ENCODE peak calls at places on chromosomes 5 and 9, in seven cellular contexts. F is IMR-90; Q is SJSA1; V is adipocyte; H is aorta; R is CD4-positive, CD25-positive, alpha-beta regulatory T cell; Y is colonic mucosa. P is an unnamed sample.

GRCh38 chr9:32378496-32378895 is 5.9 kb upstream of the ACO1 start:
- DNase-seq in H (no peak), Q (no peak), F (peak), V (peak), Y (peak), R (peak), P (peak)

GRCh38 chr9:130919559-130920145 is 19.4 kb downstream of the FIBCD1 start:
- DNase-seq in V (no peak), F (no peak), H (no peak), Y (no peak), R (no peak), Q (no peak), P (no peak)

GRCh38 chr9:16484744-16485143 is 385.7 kb downstream of the BNC2 start:
- DNase-seq in F (peak), H (no peak), Q (no peak), V (peak), Y (no peak), R (no peak), P (no peak)

GRCh38 chr5:34450338-34450737 is 205.8 kb upstream of the RAI14 start:
- DNase-seq in V (no peak), Y (no peak), Q (no peak), F (no peak), H (no peak), R (no peak), P (no peak)

GRCh38 chr5:167530548-167530947 is 760.9 kb upstream of the WWC1 start:
- DNase-seq in R (no peak), Y (no peak), H (no peak), Q (no peak), F (no peak), V (no peak), P (no peak)

GRCh38 chr5:60196382-60197113 is 303.0 kb upstream of the PDE4D start:
- DNase-seq in Q (peak), H (peak), Y (no peak), V (peak), R (no peak), F (peak), P (no peak)

GRCh38 chr5:32342656-32343055 is 29.9 kb upstream of the MTMR12 start:
- DNase-seq in V (no peak), R (no peak), F (no peak), Y (no peak), H (no peak), Q (no peak), P (no peak)

GRCh38 chr9:11319477-11320060 is 706.8 kb upstream of the PTPRD start:
- DNase-seq in V (peak), H (no peak), Q (no peak), Y (no peak), F (no peak), R (no peak), P (peak)

GRCh38 chr5:134145061-134145757 is 30.7 kb downstream of the TCF7 start:
- DNase-seq in F (no peak), Q (peak), R (no peak), V (no peak), H (no peak), Y (peak), P (no peak)

GRCh38 chr5:78889759-78890158 is 95.4 kb downstream of the ARSB start:
- DNase-seq in Y (no peak), V (peak), F (peak), R (no peak), Q (no peak), H (no peak), P (no peak)

GRCh38 chr5:36389245-36389644 is 87.5 kb upstream of the RANBP3L start:
- DNase-seq in V (no peak), Y (no peak), H (no peak), Q (no peak), R (no peak), F (no peak), P (no peak)

GRCh38 chr5:119290161-119290569 is 65.7 kb upstream of the TNFAIP8 start:
- DNase-seq in F (peak), Q (no peak), R (no peak), Y (no peak), H (no peak), V (no peak), P (peak)

GRCh38 chr9:128375865-128376264 is 4.7 kb downstream of the URM1 start:
- DNase-seq in F (no peak), R (no peak), H (no peak), Q (no peak), V (peak), Y (no peak), P (no peak)

GRCh38 chr5:60841361-60841760 is 2.7 kb downstream of the ELOVL7 start:
- DNase-seq in R (no peak), Y (no peak), F (no peak), V (no peak), H (no peak), Q (no peak), P (no peak)

GRCh38 chr9:88197016-88197415 is 58.7 kb upstream of the SPATA31C2 start:
- DNase-seq in Y (no peak), R (no peak), V (peak), Q (no peak), F (peak), H (no peak), P (no peak)

GRCh38 chr5:167684251-167684650 is 607.2 kb upstream of the WWC1 start:
- DNase-seq in F (peak), V (no peak), H (no peak), R (no peak), Y (no peak), Q (no peak), P (no peak)

GRCh38 chr9:132494857-132495256 is 84.8 kb downstream of the CFAP77 start:
- DNase-seq in R (no peak), H (no peak), V (peak), Q (no peak), F (no peak), Y (no peak), P (no peak)

GRCh38 chr9:16515879-16516289 is 354.6 kb downstream of the BNC2 start:
- DNase-seq in F (peak), R (no peak), H (no peak), Y (no peak), V (peak), Q (no peak), P (no peak)

GRCh38 chr9:19271081-19271480 is 40.6 kb downstream of the DENND4C start:
- DNase-seq in F (no peak), R (no peak), Q (no peak), H (no peak), V (no peak), Y (no peak), P (no peak)

GRCh38 chr5:6729400-6730310 is 16.4 kb downstream of the TENT4A start:
- DNase-seq in H (no peak), R (peak), Y (no peak), Q (no peak), F (no peak), V (no peak), P (peak)

GRCh38 chr9:91771027-91771426 is 179.0 kb downstream of the ROR2 start:
- DNase-seq in R (no peak), V (peak), Y (peak), Q (peak), H (no peak), F (peak), P (no peak)

GRCh38 chr9:137753192-137753765 is 124.3 kb upstream of the CACNA1B start:
- DNase-seq in F (no peak), Q (no peak), V (no peak), R (no peak), Y (no peak), H (no peak), P (no peak)

GRCh38 chr5:148920646-148921288 is 94.4 kb downstream of the ADRB2 start:
- DNase-seq in Y (no peak), H (no peak), V (no peak), F (no peak), R (no peak), Q (no peak), P (no peak)

GRCh38 chr5:148921350-148921749 is 94.9 kb downstream of the ADRB2 start:
- DNase-seq in R (no peak), H (no peak), Y (no peak), Q (no peak), V (no peak), F (no peak), P (no peak)

GRCh38 chr5:148923023-148923422 is 96.6 kb downstream of the ADRB2 start:
- DNase-seq in Q (peak), R (no peak), Y (no peak), H (no peak), V (no peak), F (no peak), P (no peak)

GRCh38 chr5:148924817-148925216 is 98.4 kb downstream of the ADRB2 start:
- DNase-seq in Y (peak), R (no peak), V (no peak), F (no peak), Q (peak), H (no peak), P (no peak)

GRCh38 chr5:148922606-148923005 is 96.2 kb downstream of the ADRB2 start:
- DNase-seq in H (no peak), Y (no peak), F (peak), Q (peak), R (no peak), V (no peak), P (no peak)
- H3K4me3 ChIP-seq in H (no peak), Y (no peak), F (no peak), Q (no peak), R (no peak), V (no peak), P (no peak)

GRCh38 chr9:35102465-35102768 is 514 bp downstream of the STOML2 start:
- DNase-seq in V (peak), F (peak), R (no peak), Q (no peak), H (peak), Y (no peak), P (no peak)

GRCh38 chr9:35105126-35105525 is 2.2 kb upstream of the STOML2 start:
- DNase-seq in R (no peak), Q (no peak), H (no peak), Y (no peak), V (no peak), F (no peak), P (no peak)

GRCh38 chr9:35102769-35103659 is at the start of gene STOML2:
- DNase-seq in F (peak), H (peak), Y (peak), V (peak), Q (peak), R (peak), P (peak)

GRCh38 chr9:35104586-35104985 is 1.7 kb upstream of the STOML2 start:
- DNase-seq in Y (no peak), R (no peak), Q (no peak), H (no peak), V (no peak), F (no peak), P (no peak)

GRCh38 chr9:35103660-35104191 is 795 bp upstream of the STOML2 start:
- DNase-seq in R (no peak), Q (no peak), Y (no peak), H (peak), V (no peak), F (no peak), P (no peak)
- H3K4me3 ChIP-seq in R (peak), Q (peak), Y (peak), H (no peak), V (peak), F (no peak), P (peak)

GRCh38 chr5:125486634-125487033 is 740.2 kb upstream of the ZNF608 start:
- DNase-seq in H (no peak), Q (peak), F (peak), R (no peak), V (peak), Y (no peak), P (no peak)

GRCh38 chr5:125483609-125484008 is 737.2 kb upstream of the ZNF608 start:
- DNase-seq in Q (no peak), V (no peak), R (no peak), H (no peak), Y (no peak), F (no peak), P (no peak)

GRCh38 chr5:125487231-125487630 is 740.8 kb upstream of the ZNF608 start:
- DNase-seq in R (no peak), H (no peak), F (peak), Y (no peak), Q (no peak), V (peak), P (no peak)

GRCh38 chr5:125484272-125485002 is 738.0 kb upstream of the ZNF608 start:
- DNase-seq in F (peak), H (peak), V (peak), Y (peak), Q (peak), R (no peak), P (no peak)

GRCh38 chr5:125485003-125485641 is 738.7 kb upstream of the ZNF608 start:
- DNase-seq in Y (peak), H (no peak), Q (peak), F (peak), R (no peak), V (peak), P (no peak)
- H3K4me3 ChIP-seq in Y (no peak), H (no peak), Q (no peak), F (peak), R (no peak), V (peak), P (no peak)

DNA sequence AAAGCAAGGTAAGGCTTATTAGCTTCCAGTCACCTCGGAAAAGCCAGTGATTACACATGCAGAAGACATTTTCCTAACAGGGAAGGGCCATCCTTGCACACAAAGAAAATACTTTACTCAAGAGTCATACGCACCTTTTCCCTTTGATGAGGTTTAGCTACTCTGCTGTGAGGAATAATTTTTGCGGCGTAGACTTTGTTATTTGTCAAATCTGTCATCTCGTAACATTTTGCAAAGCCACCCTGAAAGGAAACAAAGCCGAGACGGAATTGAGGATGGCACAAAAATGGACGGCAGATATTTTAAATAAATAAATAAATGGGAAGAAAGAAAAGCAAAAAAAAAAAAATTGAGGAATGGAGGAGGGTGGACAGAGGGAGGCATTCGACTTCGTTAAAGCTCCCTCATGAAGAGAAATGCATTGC is 1.0 kb downstream of the PLK2 start:
- DNase-seq in F (no peak), V (peak), H (no peak), Q (no peak), R (no peak), Y (no peak), P (no peak)
- H3K4me3 ChIP-seq in F (peak), V (peak), H (peak), Q (peak), R (peak), Y (peak), P (no peak)

DNA sequence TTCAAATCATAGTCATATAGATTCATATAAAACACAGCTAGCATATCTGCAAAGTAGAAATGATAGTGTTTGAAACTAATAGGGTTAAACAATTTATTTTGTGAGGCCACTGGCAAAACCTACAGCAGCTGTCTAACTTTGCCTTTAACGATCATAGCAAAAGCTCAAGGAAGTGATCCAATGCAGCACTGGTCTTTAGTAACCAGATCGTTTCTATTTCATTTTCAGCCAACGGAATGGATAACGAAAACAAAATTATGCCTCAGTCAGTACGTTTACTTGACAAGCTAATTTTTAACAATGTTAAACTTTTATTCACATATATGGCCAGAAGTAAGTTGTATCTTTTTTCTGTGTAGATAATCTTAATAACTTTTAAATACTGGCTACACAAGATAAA is 17.7 kb downstream of the MLLT3 start:
- DNase-seq in Q (no peak), V (peak), F (peak), H (no peak), Y (no peak), R (peak), P (no peak)
- H3K4me3 ChIP-seq in Q (peak), V (peak), F (peak), H (no peak), Y (no peak), R (peak), P (no peak)

DNA sequence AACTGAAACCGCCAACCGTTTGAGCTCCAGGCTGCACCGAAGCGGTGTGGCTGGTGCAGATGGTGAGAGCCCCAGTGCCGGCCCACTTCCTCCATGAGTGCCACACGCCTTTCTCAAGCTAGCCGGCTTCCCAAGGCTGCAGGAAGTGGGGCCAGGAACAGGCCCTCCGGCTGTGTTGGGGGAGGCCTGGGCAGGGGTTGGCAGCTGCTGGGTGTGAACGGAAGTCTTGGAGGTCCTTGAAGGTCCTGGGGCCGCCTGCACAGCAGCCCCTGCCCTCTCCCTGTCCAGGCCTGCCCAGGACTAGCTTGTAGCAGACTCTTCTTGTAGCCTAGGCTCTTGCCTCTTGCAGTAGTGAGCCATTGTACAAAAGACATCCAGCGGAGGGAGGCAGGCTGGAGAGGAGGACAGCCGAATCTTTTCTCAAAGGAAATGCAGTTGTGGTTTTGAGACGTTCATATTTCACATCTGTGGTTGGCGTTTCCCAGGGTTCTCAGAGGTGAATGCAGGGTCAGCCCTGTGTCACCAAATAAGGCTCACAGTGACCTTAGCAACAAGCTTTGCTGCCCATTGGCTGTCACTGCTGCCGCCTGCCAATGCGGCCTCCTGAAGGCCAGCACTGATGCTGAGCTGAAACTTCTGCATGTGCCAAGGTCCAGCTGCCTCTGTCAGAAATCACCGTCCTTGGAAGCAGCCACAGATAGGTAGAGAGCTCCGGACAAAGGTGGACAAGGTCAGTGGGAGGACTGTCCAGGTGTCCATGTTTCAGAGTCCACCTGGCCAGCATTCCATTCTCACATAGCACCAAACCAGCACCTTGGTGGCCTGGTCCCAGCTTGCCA is 23.9 kb downstream of the IRF1 start:
- DNase-seq in R (peak), F (peak), Q (peak), V (no peak), H (peak), Y (no peak), P (peak)
- H3K4me3 ChIP-seq in R (peak), F (no peak), Q (no peak), V (no peak), H (no peak), Y (no peak), P (peak)

GRCh38 chr9:135074354-135075233 is 12.9 kb upstream of the OLFM1 start:
- DNase-seq in R (no peak), Q (peak), V (no peak), Y (no peak), F (no peak), H (no peak), P (no peak)
- H3K4me3 ChIP-seq in R (no peak), Q (no peak), V (peak), Y (peak), F (no peak), H (peak), P (no peak)

GRCh38 chr9:120711354-120711753 is 2.9 kb downstream of the MEGF9 start:
- DNase-seq in Y (no peak), R (no peak), V (peak), Q (no peak), F (no peak), H (no peak), P (no peak)

GRCh38 chr9:120711841-120712538 is 2.3 kb downstream of the MEGF9 start:
- DNase-seq in F (no peak), Q (no peak), V (no peak), Y (no peak), H (no peak), R (no peak), P (no peak)

GRCh38 chr9:120712539-120713031 is 1.7 kb downstream of the MEGF9 start:
- DNase-seq in V (no peak), R (no peak), F (no peak), Q (no peak), H (no peak), Y (no peak), P (no peak)

GRCh38 chr9:120708526-120709224 is 5.6 kb downstream of the MEGF9 start:
- DNase-seq in V (peak), F (peak), Y (no peak), R (no peak), Q (no peak), H (no peak), P (no peak)

GRCh38 chr9:120710110-120710981 is 3.9 kb downstream of the MEGF9 start:
- DNase-seq in R (peak), Q (no peak), F (peak), Y (no peak), V (peak), H (no peak), P (no peak)
- H3K4me3 ChIP-seq in R (peak), Q (no peak), F (no peak), Y (peak), V (peak), H (no peak), P (no peak)

GRCh38 chr5:1540166-1540565 is 16.4 kb upstream of the LPCAT1 start:
- DNase-seq in F (no peak), R (no peak), V (no peak), Y (no peak), H (peak), Q (peak), P (no peak)
- H3K4me3 ChIP-seq in F (no peak), R (no peak), V (no peak), Y (no peak), H (no peak), Q (no peak), P (no peak)

GRCh38 chr5:72921886-72922285 is 34.0 kb upstream of the FCHO2 start:
- DNase-seq in F (no peak), V (no peak), R (no peak), H (no peak), Y (no peak), Q (no peak), P (no peak)

GRCh38 chr5:72920690-72921089 is 35.2 kb upstream of the FCHO2 start:
- DNase-seq in R (no peak), F (peak), Y (no peak), V (peak), Q (no peak), H (no peak), P (no peak)

GRCh38 chr5:72921103-72921502 is 34.7 kb upstream of the FCHO2 start:
- DNase-seq in H (no peak), V (no peak), Y (no peak), F (no peak), Q (no peak), R (no peak), P (no peak)

DNA sequence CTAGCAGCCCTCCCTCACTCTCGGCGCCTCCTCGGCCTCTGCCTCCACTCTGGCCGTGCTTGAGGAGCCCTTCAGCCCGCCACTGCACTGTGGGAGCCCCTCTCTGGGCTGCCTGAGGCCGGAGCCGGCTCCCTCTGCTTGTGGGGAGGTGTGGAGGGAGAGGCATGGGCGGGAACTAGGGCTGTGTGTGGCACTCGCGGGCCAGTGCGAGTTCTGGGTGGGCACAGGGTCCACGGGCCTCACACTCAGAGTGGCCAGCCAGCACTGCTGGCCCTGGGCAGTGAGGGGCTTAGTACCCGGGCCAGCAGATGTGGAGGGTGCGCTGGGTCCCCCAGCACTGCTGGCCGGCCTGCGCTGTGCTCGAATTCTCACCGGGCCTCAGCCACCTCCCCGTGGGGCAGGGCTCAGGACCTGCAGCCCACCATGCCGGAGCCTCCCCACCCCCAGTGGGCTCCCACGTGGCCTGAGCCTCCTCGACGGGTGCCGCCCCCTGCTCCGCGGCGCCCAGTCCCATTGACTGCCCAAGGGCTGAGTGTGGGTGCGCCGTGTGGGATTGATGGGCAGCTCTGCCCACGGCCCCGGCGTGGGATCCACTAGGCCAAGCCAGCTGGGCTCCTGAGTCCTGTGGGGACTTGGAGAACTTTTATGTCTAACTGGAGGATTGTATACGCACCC is 30.4 kb upstream of the FCHO2 start:
- DNase-seq in V (no peak), Y (no peak), R (no peak), F (no peak), H (no peak), Q (no peak), P (no peak)
- H3K4me3 ChIP-seq in V (no peak), Y (no peak), R (no peak), F (no peak), H (no peak), Q (no peak), P (no peak)

P was measured in Jurkat, Clone E6-1.